ENCODE peak calls at places on chromosomes 16 and 17, in seven cellular contexts. Q is gastrocnemius medialis, D is small intestine, V is BJ, E is H7, B is adrenal gland, H is spleen. T is an unnamed sample.

GRCh38 chr17:15444805-15445204 is 22.6 kb downstream of the CDRT4 start:
- DNase-seq in Q (no peak), D (no peak), V (no peak), E (no peak), B (peak; percentile 63), H (no peak), T (no peak)

GRCh38 chr16:55730115-55730514 is 74.3 kb downstream of the SLC6A2 start:
- DNase-seq in Q (no peak), D (no peak), V (no peak), E (no peak), B (peak; percentile 15), H (no peak), T (no peak)

GRCh38 chr17:38751803-38752118 is 780 bp upstream of the PSMB3 start:
- DNase-seq in Q (no peak), D (peak; percentile 79), V (peak; percentile 31), E (peak; percentile 89), B (peak; percentile 94), H (peak; percentile 94), T (peak; percentile 45)

GRCh38 chr16:13036600-13036999 is 135.2 kb downstream of the SHISA9 start:
- DNase-seq in Q (no peak), D (no peak), V (no peak), E (no peak), B (no peak), H (no peak), T (peak; percentile 26)

GRCh38 chr17:76272541-76273434 is 7.6 kb downstream of the UBALD2 start:
- DNase-seq in Q (no peak), D (no peak), V (no peak), E (peak; percentile 76), B (no peak), H (peak; percentile 84), T (no peak)

GRCh38 chr17:15981646-15982580 is 17.6 kb downstream of the ZSWIM7 start:
- DNase-seq in Q (no peak), D (no peak), V (no peak), E (no peak), B (no peak), H (no peak), T (no peak)

GRCh38 chr17:40327735-40328385 is 18.9 kb downstream of the RARA start:
- DNase-seq in Q (no peak), D (no peak), V (no peak), E (no peak), B (no peak), H (peak; percentile 81), T (no peak)

GRCh38 chr16:80591071-80591935 is 50.5 kb downstream of the DYNLRB2 start:
- DNase-seq in Q (no peak), D (peak; percentile 31), V (no peak), E (no peak), B (no peak), H (no peak), T (no peak)

GRCh38 chr16:73050115-73051099 is 2.5 kb upstream of the ZFHX3 start:
- DNase-seq in Q (no peak), D (no peak), V (no peak), E (no peak), B (no peak), H (no peak), T (no peak)

GRCh38 chr16:71637398-71637797 is 11.4 kb downstream of the MARVELD3 start:
- DNase-seq in Q (no peak), D (no peak), V (peak; percentile 23), E (peak; percentile 76), B (no peak), H (no peak), T (peak; percentile 66)

GRCh38 chr17:77184474-77184873 is 43.7 kb downstream of the SEC14L1 start:
- DNase-seq in Q (no peak), D (no peak), V (no peak), E (no peak), B (peak; percentile 89), H (no peak), T (no peak)

GRCh38 chr16:14172200-14172805 is 101.2 kb downstream of the MRTFB start:
- DNase-seq in Q (no peak), D (no peak), V (peak; percentile 74), E (no peak), B (no peak), H (no peak), T (no peak)

GRCh38 chr17:46916623-46917022 is 6.3 kb upstream of the GOSR2 start:
- DNase-seq in Q (no peak), D (no peak), V (no peak), E (no peak), B (no peak), H (no peak), T (no peak)

GRCh38 chr17:17121162-17121561 is 78.9 kb downstream of the MPRIP start:
- DNase-seq in Q (no peak), D (no peak), V (no peak), E (no peak), B (no peak), H (no peak), T (no peak)

GRCh38 chr17:29640413-29640812 is 17.7 kb upstream of the CORO6 start:
- DNase-seq in Q (peak; percentile 79), D (no peak), V (peak; percentile 52), E (peak; percentile 39), B (no peak), H (no peak), T (no peak)

GRCh38 chr17:30405161-30405560 is 26.4 kb downstream of the CPD start:
- DNase-seq in Q (no peak), D (no peak), V (no peak), E (no peak), B (no peak), H (no peak), T (no peak)

GRCh38 chr16:27436921-27437650 is 35.1 kb downstream of the IL21R start:
- DNase-seq in Q (no peak), D (no peak), V (no peak), E (no peak), B (peak; percentile 38), H (peak; percentile 52), T (no peak)

GRCh38 chr16:27505297-27506236 is 44.1 kb downstream of the GTF3C1 start:
- DNase-seq in Q (no peak), D (no peak), V (no peak), E (no peak), B (no peak), H (no peak), T (no peak)

GRCh38 chr17:63622571-63623390 is 564 bp downstream of the MAP3K3 start:
- DNase-seq in Q (peak; percentile 29), D (peak; percentile 70), V (no peak), E (peak; percentile 86), B (peak; percentile 80), H (peak; percentile 95), T (no peak)

DNA sequence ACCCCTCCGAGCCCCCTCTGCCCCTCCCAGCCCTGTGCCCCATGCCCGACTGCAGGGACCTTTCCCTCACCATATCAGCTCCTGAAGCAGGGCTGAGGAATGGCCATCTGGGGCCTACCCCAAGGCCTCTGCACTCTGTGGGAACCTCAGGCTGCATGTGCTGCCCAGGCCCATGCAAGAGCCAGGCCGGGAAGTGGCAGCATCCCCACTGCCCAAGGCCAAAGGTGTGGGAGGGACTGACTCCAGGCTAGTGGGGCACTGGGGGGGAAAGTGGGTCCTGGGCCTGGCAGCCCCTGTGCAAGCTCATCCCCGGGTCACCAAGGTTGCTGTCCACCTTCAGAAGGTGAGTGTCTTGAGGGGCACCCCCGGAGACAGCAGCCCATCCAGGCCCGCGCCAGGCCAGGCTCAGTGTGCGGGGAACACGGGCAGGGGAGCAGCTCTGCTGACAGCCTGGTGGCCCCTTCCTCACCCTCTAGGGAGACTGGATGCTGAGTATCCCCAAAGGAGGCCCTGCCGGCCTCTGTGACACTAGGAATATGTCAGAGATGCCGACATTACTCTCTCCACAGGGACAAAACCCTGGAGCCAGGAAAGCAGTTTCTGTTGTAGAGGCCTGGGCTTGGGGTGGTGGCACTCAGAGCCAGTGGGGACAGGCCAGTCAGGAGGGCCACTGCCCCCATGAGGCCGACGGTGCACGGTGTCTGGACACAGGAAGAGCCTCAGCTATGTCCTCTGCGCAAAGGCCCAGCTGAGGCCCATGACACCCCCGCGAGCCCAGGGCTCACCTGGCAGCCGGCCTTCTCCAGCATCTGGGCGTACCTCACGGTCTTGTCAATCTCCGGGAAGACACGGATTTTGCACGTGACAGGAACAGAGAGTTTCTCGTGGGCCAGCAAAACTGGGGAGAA is 3.3 kb downstream of the DUS1L start:
- DNase-seq in Q (no peak), D (no peak), V (no peak), E (no peak), B (no peak), H (peak; percentile 67), T (no peak)
- H3K36me3 ChIP-seq in Q (no peaks in the 10 kb centered on the region), D (peaks cover 10% of the 10 kb centered on the region), V (peaks cover 40% of the 10 kb centered on the region), E (peaks cover 9% of the 10 kb centered on the region), B (no peaks in the 10 kb centered on the region), H (peaks cover 59% of the 10 kb centered on the region), T (peaks cover 32% of the 10 kb centered on the region)

GRCh38 chr16:86229283-86229682 is 281.0 kb upstream of the FOXF1 start:
- DNase-seq in Q (no peak), D (no peak), V (no peak), E (no peak), B (no peak), H (no peak), T (no peak)
- H3K4me3 ChIP-seq in Q (no peak overlapping the region), D (no peak overlapping the region), V (no peak overlapping the region), E (no peak overlapping the region), B (no peak overlapping the region), H (no peak overlapping the region), T (no peak overlapping the region)

DNA sequence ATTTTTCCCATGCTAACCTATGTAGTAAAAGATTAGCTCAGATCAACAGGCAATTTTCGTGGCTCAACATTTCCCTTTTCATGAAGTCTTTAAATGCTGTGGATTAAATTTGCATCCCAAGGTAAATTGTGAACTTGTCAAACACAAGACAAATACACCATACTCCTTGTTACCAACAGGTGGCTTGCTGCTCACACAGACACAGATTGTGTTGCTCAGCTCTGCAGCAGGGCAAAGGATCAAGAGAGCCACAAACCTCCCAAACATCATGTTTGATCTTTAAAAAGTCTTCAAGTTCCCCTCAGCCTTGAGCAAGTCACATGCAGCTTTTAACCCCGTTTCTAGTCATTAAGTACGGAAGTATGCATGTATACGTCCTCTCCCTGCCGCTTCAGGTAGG is 119.6 kb upstream of the CNTNAP4 start:
- DNase-seq in Q (no peak), D (no peak), V (no peak), E (peak; percentile 1), B (no peak), H (no peak), T (no peak)
- H3K36me3 ChIP-seq in Q (no peaks in the 10 kb centered on the region), D (no peaks in the 10 kb centered on the region), V (no peaks in the 10 kb centered on the region), E (no peaks in the 10 kb centered on the region), B (no peaks in the 10 kb centered on the region), H (no peaks in the 10 kb centered on the region), T (no peaks in the 10 kb centered on the region)

DNA sequence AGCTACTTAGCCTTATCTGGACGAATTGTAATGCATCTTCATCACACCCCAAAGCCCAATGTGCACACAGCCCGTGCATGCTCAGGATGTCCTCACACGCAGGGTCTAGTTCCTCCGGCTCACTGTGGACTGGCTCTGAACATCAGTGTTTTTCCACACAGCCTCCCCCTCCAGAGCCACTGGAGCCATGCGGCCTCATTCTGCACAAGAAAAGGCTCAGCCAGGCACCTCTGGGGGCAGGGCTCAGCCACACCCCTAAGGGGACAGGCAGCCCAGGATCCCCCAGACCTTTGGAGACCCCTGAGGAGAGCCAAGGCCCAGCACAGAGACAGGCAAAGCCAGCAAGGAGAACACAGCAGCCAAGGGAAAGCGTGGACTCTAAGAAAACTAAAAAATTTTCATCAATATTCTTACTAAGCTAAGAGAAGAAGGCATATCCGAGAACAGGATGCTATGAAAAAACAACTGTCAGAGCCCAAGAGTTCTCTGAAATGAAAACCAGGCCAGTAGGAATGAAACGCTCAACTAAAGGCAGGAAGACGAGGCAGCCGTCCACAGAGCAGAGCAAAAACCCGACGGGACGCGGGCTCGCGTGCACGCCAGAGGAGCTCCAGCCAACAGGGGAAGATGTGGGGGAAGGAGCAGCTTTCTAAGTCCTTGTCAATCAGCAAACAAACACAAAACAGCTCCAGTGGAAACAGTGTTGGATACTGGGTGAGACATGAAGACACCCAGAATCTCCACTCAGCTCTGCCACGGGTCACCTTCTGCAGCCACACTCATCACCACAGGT is 34.5 kb downstream of the MAP1LC3B start:
- DNase-seq in Q (no peak), D (no peak), V (no peak), E (peak; percentile 75), B (no peak), H (no peak), T (no peak)
- H3K4me3 ChIP-seq in Q (no peak overlapping the region), D (no peak overlapping the region), V (no peak overlapping the region), E (no peak overlapping the region), B (no peak overlapping the region), H (no peak overlapping the region), T (no peak overlapping the region)